ENCODE peak calls at places on chromosomes 1 and 21, in ten cellular contexts. One of them, this sample, is unnamed.

GRCh38 chr1:97424209-97424608 is 496.6 kb downstream of the DPYD start:
- DNase-seq in activated naive CD4-positive, alpha-beta T cell: no peak
- DNase-seq in upper lobe of right lung: no peak
- DNase-seq in HTR-8/SVneo: no peak
- DNase-seq in mucosa of descending colon: no peak
- DNase-seq in esophagus squamous epithelium: no peak
- DNase-seq in activated T-helper 1 cell treated with anti-CD3 and anti-CD28 coated beads, Interleukin-12 subunit alpha, Interleukin-12 subunit beta, Interleukin-2, Interleukin-4 antibody, amounts not matched to agents 30 ng/mL and 10 ng/mL and 1 ng/mL, durations not matched to agents 14 hours and 24 hours and 36 hours: no peak
- DNase-seq in anterior cingulate cortex: no peak
- DNase-seq in stimulated activated CD8-positive, alpha-beta memory T cell treated with anti-CD3 and anti-CD28 coated beads, Interleukin-4, amount 100 ng/mL, for 24 hours: no peak
- DNase-seq in PC-3: no peak
- DNase-seq in this sample: no peak

GRCh38 chr1:83882906-83883305 is 116.0 kb downstream of the TTLL7 start:
- DNase-seq in mucosa of descending colon: peak; percentile 24
- DNase-seq in esophagus squamous epithelium: no peak
- DNase-seq in PC-3: peak; percentile 90
- DNase-seq in stimulated activated CD8-positive, alpha-beta memory T cell treated with anti-CD3 and anti-CD28 coated beads, Interleukin-4, amount 100 ng/mL, for 24 hours: no peak
- DNase-seq in activated naive CD4-positive, alpha-beta T cell: no peak
- DNase-seq in upper lobe of right lung: no peak
- DNase-seq in anterior cingulate cortex: no peak
- DNase-seq in activated T-helper 1 cell treated with anti-CD3 and anti-CD28 coated beads, Interleukin-12 subunit alpha, Interleukin-12 subunit beta, Interleukin-2, Interleukin-4 antibody, amounts not matched to agents 30 ng/mL and 10 ng/mL and 1 ng/mL, durations not matched to agents 14 hours and 24 hours and 36 hours: no peak
- DNase-seq in HTR-8/SVneo: no peak
- DNase-seq in this sample: no peak

GRCh38 chr1:8752921-8753713 is 64.3 kb downstream of the RERE start:
- DNase-seq in anterior cingulate cortex: no peak
- DNase-seq in stimulated activated CD8-positive, alpha-beta memory T cell treated with anti-CD3 and anti-CD28 coated beads, Interleukin-4, amount 100 ng/mL, for 24 hours: no peak
- DNase-seq in activated naive CD4-positive, alpha-beta T cell: no peak
- DNase-seq in PC-3: no peak
- DNase-seq in esophagus squamous epithelium: no peak
- DNase-seq in upper lobe of right lung: no peak
- DNase-seq in HTR-8/SVneo: no peak
- DNase-seq in activated T-helper 1 cell treated with anti-CD3 and anti-CD28 coated beads, Interleukin-12 subunit alpha, Interleukin-12 subunit beta, Interleukin-2, Interleukin-4 antibody, amounts not matched to agents 30 ng/mL and 10 ng/mL and 1 ng/mL, durations not matched to agents 14 hours and 24 hours and 36 hours: no peak
- DNase-seq in mucosa of descending colon: no peak
- DNase-seq in this sample: no peak

GRCh38 chr21:42460391-42461184 is 35.4 kb downstream of the RSPH1 start:
- DNase-seq in mucosa of descending colon: peak; percentile 63
- DNase-seq in upper lobe of right lung: no peak
- DNase-seq in PC-3: no peak
- DNase-seq in HTR-8/SVneo: no peak
- DNase-seq in stimulated activated CD8-positive, alpha-beta memory T cell treated with anti-CD3 and anti-CD28 coated beads, Interleukin-4, amount 100 ng/mL, for 24 hours: no peak
- DNase-seq in anterior cingulate cortex: no peak
- DNase-seq in activated T-helper 1 cell treated with anti-CD3 and anti-CD28 coated beads, Interleukin-12 subunit alpha, Interleukin-12 subunit beta, Interleukin-2, Interleukin-4 antibody, amounts not matched to agents 30 ng/mL and 10 ng/mL and 1 ng/mL, durations not matched to agents 14 hours and 24 hours and 36 hours: no peak
- DNase-seq in esophagus squamous epithelium: no peak
- DNase-seq in activated naive CD4-positive, alpha-beta T cell: peak; percentile 30
- DNase-seq in this sample: peak; percentile 40

GRCh38 chr1:180151508-180151907 is 3.2 kb upstream of the QSOX1 start:
- DNase-seq in stimulated activated CD8-positive, alpha-beta memory T cell treated with anti-CD3 and anti-CD28 coated beads, Interleukin-4, amount 100 ng/mL, for 24 hours: no peak
- DNase-seq in anterior cingulate cortex: no peak
- DNase-seq in esophagus squamous epithelium: no peak
- DNase-seq in PC-3: peak; percentile 94
- DNase-seq in activated naive CD4-positive, alpha-beta T cell: no peak
- DNase-seq in HTR-8/SVneo: peak; percentile 66
- DNase-seq in upper lobe of right lung: no peak
- DNase-seq in mucosa of descending colon: no peak
- DNase-seq in activated T-helper 1 cell treated with anti-CD3 and anti-CD28 coated beads, Interleukin-12 subunit alpha, Interleukin-12 subunit beta, Interleukin-2, Interleukin-4 antibody, amounts not matched to agents 30 ng/mL and 10 ng/mL and 1 ng/mL, durations not matched to agents 14 hours and 24 hours and 36 hours: no peak
- DNase-seq in this sample: no peak

GRCh38 chr1:35043498-35043897 is 11.8 kb upstream of the ZMYM6 start:
- DNase-seq in HTR-8/SVneo: no peak
- DNase-seq in esophagus squamous epithelium: no peak
- DNase-seq in anterior cingulate cortex: no peak
- DNase-seq in PC-3: no peak
- DNase-seq in upper lobe of right lung: no peak
- DNase-seq in mucosa of descending colon: no peak
- DNase-seq in stimulated activated CD8-positive, alpha-beta memory T cell treated with anti-CD3 and anti-CD28 coated beads, Interleukin-4, amount 100 ng/mL, for 24 hours: no peak
- DNase-seq in activated naive CD4-positive, alpha-beta T cell: no peak
- DNase-seq in activated T-helper 1 cell treated with anti-CD3 and anti-CD28 coated beads, Interleukin-12 subunit alpha, Interleukin-12 subunit beta, Interleukin-2, Interleukin-4 antibody, amounts not matched to agents 30 ng/mL and 10 ng/mL and 1 ng/mL, durations not matched to agents 14 hours and 24 hours and 36 hours: no peak
- DNase-seq in this sample: no peak

GRCh38 chr21:15682182-15682895 is 47.4 kb upstream of the USP25 start:
- DNase-seq in stimulated activated CD8-positive, alpha-beta memory T cell treated with anti-CD3 and anti-CD28 coated beads, Interleukin-4, amount 100 ng/mL, for 24 hours: no peak
- DNase-seq in esophagus squamous epithelium: no peak
- DNase-seq in HTR-8/SVneo: peak; percentile 27
- DNase-seq in upper lobe of right lung: no peak
- DNase-seq in anterior cingulate cortex: no peak
- DNase-seq in mucosa of descending colon: no peak
- DNase-seq in PC-3: peak; percentile 80
- DNase-seq in activated naive CD4-positive, alpha-beta T cell: no peak
- DNase-seq in activated T-helper 1 cell treated with anti-CD3 and anti-CD28 coated beads, Interleukin-12 subunit alpha, Interleukin-12 subunit beta, Interleukin-2, Interleukin-4 antibody, amounts not matched to agents 30 ng/mL and 10 ng/mL and 1 ng/mL, durations not matched to agents 14 hours and 24 hours and 36 hours: no peak
- DNase-seq in this sample: no peak

GRCh38 chr1:197486948-197487347 is 218.9 kb downstream of the CRB1 start:
- DNase-seq in activated T-helper 1 cell treated with anti-CD3 and anti-CD28 coated beads, Interleukin-12 subunit alpha, Interleukin-12 subunit beta, Interleukin-2, Interleukin-4 antibody, amounts not matched to agents 30 ng/mL and 10 ng/mL and 1 ng/mL, durations not matched to agents 14 hours and 24 hours and 36 hours: no peak
- DNase-seq in HTR-8/SVneo: no peak
- DNase-seq in upper lobe of right lung: no peak
- DNase-seq in anterior cingulate cortex: no peak
- DNase-seq in activated naive CD4-positive, alpha-beta T cell: no peak
- DNase-seq in esophagus squamous epithelium: no peak
- DNase-seq in PC-3: no peak
- DNase-seq in stimulated activated CD8-positive, alpha-beta memory T cell treated with anti-CD3 and anti-CD28 coated beads, Interleukin-4, amount 100 ng/mL, for 24 hours: no peak
- DNase-seq in mucosa of descending colon: no peak
- DNase-seq in this sample: no peak

GRCh38 chr21:42671778-42672593 is 18.6 kb downstream of the PDE9A start:
- DNase-seq in mucosa of descending colon: no peak
- DNase-seq in stimulated activated CD8-positive, alpha-beta memory T cell treated with anti-CD3 and anti-CD28 coated beads, Interleukin-4, amount 100 ng/mL, for 24 hours: no peak
- DNase-seq in anterior cingulate cortex: no peak
- DNase-seq in PC-3: peak; percentile 87
- DNase-seq in activated naive CD4-positive, alpha-beta T cell: no peak
- DNase-seq in activated T-helper 1 cell treated with anti-CD3 and anti-CD28 coated beads, Interleukin-12 subunit alpha, Interleukin-12 subunit beta, Interleukin-2, Interleukin-4 antibody, amounts not matched to agents 30 ng/mL and 10 ng/mL and 1 ng/mL, durations not matched to agents 14 hours and 24 hours and 36 hours: no peak
- DNase-seq in HTR-8/SVneo: no peak
- DNase-seq in upper lobe of right lung: no peak
- DNase-seq in esophagus squamous epithelium: no peak
- DNase-seq in this sample: no peak

GRCh38 chr1:210232524-210233215 is at the start of gene SERTAD4:
- DNase-seq in upper lobe of right lung: peak; percentile 68
- DNase-seq in stimulated activated CD8-positive, alpha-beta memory T cell treated with anti-CD3 and anti-CD28 coated beads, Interleukin-4, amount 100 ng/mL, for 24 hours: no peak
- DNase-seq in activated naive CD4-positive, alpha-beta T cell: no peak
- DNase-seq in mucosa of descending colon: peak; percentile 65
- DNase-seq in anterior cingulate cortex: no peak
- DNase-seq in activated T-helper 1 cell treated with anti-CD3 and anti-CD28 coated beads, Interleukin-12 subunit alpha, Interleukin-12 subunit beta, Interleukin-2, Interleukin-4 antibody, amounts not matched to agents 30 ng/mL and 10 ng/mL and 1 ng/mL, durations not matched to agents 14 hours and 24 hours and 36 hours: no peak
- DNase-seq in PC-3: peak; percentile 94
- DNase-seq in esophagus squamous epithelium: no peak
- DNase-seq in HTR-8/SVneo: no peak
- DNase-seq in this sample: no peak

GRCh38 chr21:45804809-45805313 is 161.3 kb downstream of the PCBP3 start:
- DNase-seq in stimulated activated CD8-positive, alpha-beta memory T cell treated with anti-CD3 and anti-CD28 coated beads, Interleukin-4, amount 100 ng/mL, for 24 hours: no peak
- DNase-seq in upper lobe of right lung: no peak
- DNase-seq in PC-3: no peak
- DNase-seq in esophagus squamous epithelium: no peak
- DNase-seq in HTR-8/SVneo: no peak
- DNase-seq in activated naive CD4-positive, alpha-beta T cell: no peak
- DNase-seq in mucosa of descending colon: no peak
- DNase-seq in anterior cingulate cortex: no peak
- DNase-seq in activated T-helper 1 cell treated with anti-CD3 and anti-CD28 coated beads, Interleukin-12 subunit alpha, Interleukin-12 subunit beta, Interleukin-2, Interleukin-4 antibody, amounts not matched to agents 30 ng/mL and 10 ng/mL and 1 ng/mL, durations not matched to agents 14 hours and 24 hours and 36 hours: no peak
- DNase-seq in this sample: no peak

GRCh38 chr1:24009406-24009805 is 29.3 kb upstream of the SRSF10 start:
- DNase-seq in stimulated activated CD8-positive, alpha-beta memory T cell treated with anti-CD3 and anti-CD28 coated beads, Interleukin-4, amount 100 ng/mL, for 24 hours: no peak
- DNase-seq in activated naive CD4-positive, alpha-beta T cell: no peak
- DNase-seq in esophagus squamous epithelium: no peak
- DNase-seq in HTR-8/SVneo: peak; percentile 77
- DNase-seq in PC-3: peak; percentile 90
- DNase-seq in upper lobe of right lung: no peak
- DNase-seq in mucosa of descending colon: no peak
- DNase-seq in anterior cingulate cortex: no peak
- DNase-seq in activated T-helper 1 cell treated with anti-CD3 and anti-CD28 coated beads, Interleukin-12 subunit alpha, Interleukin-12 subunit beta, Interleukin-2, Interleukin-4 antibody, amounts not matched to agents 30 ng/mL and 10 ng/mL and 1 ng/mL, durations not matched to agents 14 hours and 24 hours and 36 hours: no peak
- DNase-seq in this sample: no peak

GRCh38 chr1:220696863-220697231 is 6.7 kb downstream of the C1orf115 start:
- DNase-seq in activated naive CD4-positive, alpha-beta T cell: no peak
- DNase-seq in PC-3: no peak
- DNase-seq in stimulated activated CD8-positive, alpha-beta memory T cell treated with anti-CD3 and anti-CD28 coated beads, Interleukin-4, amount 100 ng/mL, for 24 hours: no peak
- DNase-seq in activated T-helper 1 cell treated with anti-CD3 and anti-CD28 coated beads, Interleukin-12 subunit alpha, Interleukin-12 subunit beta, Interleukin-2, Interleukin-4 antibody, amounts not matched to agents 30 ng/mL and 10 ng/mL and 1 ng/mL, durations not matched to agents 14 hours and 24 hours and 36 hours: no peak
- DNase-seq in anterior cingulate cortex: peak; percentile 36
- DNase-seq in mucosa of descending colon: no peak
- DNase-seq in upper lobe of right lung: no peak
- DNase-seq in HTR-8/SVneo: no peak
- DNase-seq in esophagus squamous epithelium: no peak
- DNase-seq in this sample: no peak

GRCh38 chr1:75992312-75992711 is 60.1 kb upstream of the ASB17 start:
- DNase-seq in activated T-helper 1 cell treated with anti-CD3 and anti-CD28 coated beads, Interleukin-12 subunit alpha, Interleukin-12 subunit beta, Interleukin-2, Interleukin-4 antibody, amounts not matched to agents 30 ng/mL and 10 ng/mL and 1 ng/mL, durations not matched to agents 14 hours and 24 hours and 36 hours: no peak
- DNase-seq in stimulated activated CD8-positive, alpha-beta memory T cell treated with anti-CD3 and anti-CD28 coated beads, Interleukin-4, amount 100 ng/mL, for 24 hours: no peak
- DNase-seq in anterior cingulate cortex: no peak
- DNase-seq in PC-3: no peak
- DNase-seq in mucosa of descending colon: no peak
- DNase-seq in HTR-8/SVneo: no peak
- DNase-seq in activated naive CD4-positive, alpha-beta T cell: no peak
- DNase-seq in esophagus squamous epithelium: no peak
- DNase-seq in upper lobe of right lung: no peak
- DNase-seq in this sample: no peak

GRCh38 chr1:100184536-100184935 is 6.5 kb upstream of the LRRC39 start:
- DNase-seq in anterior cingulate cortex: no peak
- DNase-seq in upper lobe of right lung: no peak
- DNase-seq in mucosa of descending colon: no peak
- DNase-seq in PC-3: no peak
- DNase-seq in stimulated activated CD8-positive, alpha-beta memory T cell treated with anti-CD3 and anti-CD28 coated beads, Interleukin-4, amount 100 ng/mL, for 24 hours: no peak
- DNase-seq in esophagus squamous epithelium: no peak
- DNase-seq in activated naive CD4-positive, alpha-beta T cell: no peak
- DNase-seq in activated T-helper 1 cell treated with anti-CD3 and anti-CD28 coated beads, Interleukin-12 subunit alpha, Interleukin-12 subunit beta, Interleukin-2, Interleukin-4 antibody, amounts not matched to agents 30 ng/mL and 10 ng/mL and 1 ng/mL, durations not matched to agents 14 hours and 24 hours and 36 hours: no peak
- DNase-seq in HTR-8/SVneo: no peak
- DNase-seq in this sample: no peak

GRCh38 chr1:54046671-54047383 is 6.2 kb downstream of the TMEM59 start:
- DNase-seq in stimulated activated CD8-positive, alpha-beta memory T cell treated with anti-CD3 and anti-CD28 coated beads, Interleukin-4, amount 100 ng/mL, for 24 hours: no peak
- DNase-seq in mucosa of descending colon: no peak
- DNase-seq in anterior cingulate cortex: no peak
- DNase-seq in HTR-8/SVneo: no peak
- DNase-seq in upper lobe of right lung: no peak
- DNase-seq in activated naive CD4-positive, alpha-beta T cell: no peak
- DNase-seq in esophagus squamous epithelium: no peak
- DNase-seq in PC-3: no peak
- DNase-seq in activated T-helper 1 cell treated with anti-CD3 and anti-CD28 coated beads, Interleukin-12 subunit alpha, Interleukin-12 subunit beta, Interleukin-2, Interleukin-4 antibody, amounts not matched to agents 30 ng/mL and 10 ng/mL and 1 ng/mL, durations not matched to agents 14 hours and 24 hours and 36 hours: no peak
- DNase-seq in this sample: no peak

GRCh38 chr1:190046231-190046630 is 431.4 kb downstream of the BRINP3 start:
- DNase-seq in PC-3: no peak
- DNase-seq in upper lobe of right lung: no peak
- DNase-seq in HTR-8/SVneo: no peak
- DNase-seq in mucosa of descending colon: no peak
- DNase-seq in anterior cingulate cortex: no peak
- DNase-seq in stimulated activated CD8-positive, alpha-beta memory T cell treated with anti-CD3 and anti-CD28 coated beads, Interleukin-4, amount 100 ng/mL, for 24 hours: no peak
- DNase-seq in activated naive CD4-positive, alpha-beta T cell: no peak
- DNase-seq in esophagus squamous epithelium: no peak
- DNase-seq in activated T-helper 1 cell treated with anti-CD3 and anti-CD28 coated beads, Interleukin-12 subunit alpha, Interleukin-12 subunit beta, Interleukin-2, Interleukin-4 antibody, amounts not matched to agents 30 ng/mL and 10 ng/mL and 1 ng/mL, durations not matched to agents 14 hours and 24 hours and 36 hours: no peak
- DNase-seq in this sample: no peak

GRCh38 chr1:117605164-117605810 is 561 bp upstream of the TENT5C start:
- DNase-seq in activated T-helper 1 cell treated with anti-CD3 and anti-CD28 coated beads, Interleukin-12 subunit alpha, Interleukin-12 subunit beta, Interleukin-2, Interleukin-4 antibody, amounts not matched to agents 30 ng/mL and 10 ng/mL and 1 ng/mL, durations not matched to agents 14 hours and 24 hours and 36 hours: no peak
- DNase-seq in activated naive CD4-positive, alpha-beta T cell: no peak
- DNase-seq in anterior cingulate cortex: no peak
- DNase-seq in mucosa of descending colon: peak; percentile 76
- DNase-seq in esophagus squamous epithelium: no peak
- DNase-seq in HTR-8/SVneo: peak; percentile 12
- DNase-seq in stimulated activated CD8-positive, alpha-beta memory T cell treated with anti-CD3 and anti-CD28 coated beads, Interleukin-4, amount 100 ng/mL, for 24 hours: no peak
- DNase-seq in upper lobe of right lung: no peak
- DNase-seq in PC-3: peak; percentile 14
- DNase-seq in this sample: peak; percentile 75

GRCh38 chr1:247110627-247111258 is 6.6 kb upstream of the ZNF669 start:
- DNase-seq in activated naive CD4-positive, alpha-beta T cell: no peak
- DNase-seq in anterior cingulate cortex: no peak
- DNase-seq in upper lobe of right lung: no peak
- DNase-seq in HTR-8/SVneo: no peak
- DNase-seq in esophagus squamous epithelium: no peak
- DNase-seq in PC-3: peak; percentile 56
- DNase-seq in activated T-helper 1 cell treated with anti-CD3 and anti-CD28 coated beads, Interleukin-12 subunit alpha, Interleukin-12 subunit beta, Interleukin-2, Interleukin-4 antibody, amounts not matched to agents 30 ng/mL and 10 ng/mL and 1 ng/mL, durations not matched to agents 14 hours and 24 hours and 36 hours: no peak
- DNase-seq in mucosa of descending colon: no peak
- DNase-seq in stimulated activated CD8-positive, alpha-beta memory T cell treated with anti-CD3 and anti-CD28 coated beads, Interleukin-4, amount 100 ng/mL, for 24 hours: no peak
- DNase-seq in this sample: no peak

GRCh38 chr1:234533034-234533571 is 54.1 kb upstream of the TARBP1 start:
- DNase-seq in stimulated activated CD8-positive, alpha-beta memory T cell treated with anti-CD3 and anti-CD28 coated beads, Interleukin-4, amount 100 ng/mL, for 24 hours: no peak
- DNase-seq in esophagus squamous epithelium: no peak
- DNase-seq in activated T-helper 1 cell treated with anti-CD3 and anti-CD28 coated beads, Interleukin-12 subunit alpha, Interleukin-12 subunit beta, Interleukin-2, Interleukin-4 antibody, amounts not matched to agents 30 ng/mL and 10 ng/mL and 1 ng/mL, durations not matched to agents 14 hours and 24 hours and 36 hours: no peak
- DNase-seq in anterior cingulate cortex: peak; percentile 53
- DNase-seq in activated naive CD4-positive, alpha-beta T cell: no peak
- DNase-seq in mucosa of descending colon: peak; percentile 46
- DNase-seq in upper lobe of right lung: no peak
- DNase-seq in PC-3: peak; percentile 63
- DNase-seq in HTR-8/SVneo: no peak
- DNase-seq in this sample: no peak

This sample was measured in right lobe of liver.